ENCODE peak calls at places on chromosomes 7 and 10, in four cellular contexts. N, K, V and P are unnamed samples.

GRCh38 chr10:58698777-58699356 is 186.2 kb downstream of the BICC1 start:
- DNase-seq in N (no peak), K (peak), V (no peak), P (no peak)

GRCh38 chr10:95561200-95562177 is at the start of gene SORBS1:
- DNase-seq in K (peak), V (peak), N (peak), P (peak)

GRCh38 chr10:116663342-116663741 is 42.6 kb downstream of the PNLIPRP2 start:
- DNase-seq in V (no peak), N (no peak), K (no peak), P (no peak)

GRCh38 chr10:101385866-101386658 is 32.1 kb downstream of the BTRC start:
- DNase-seq in N (no peak), K (no peak), V (no peak), P (peak)

GRCh38 chr7:12771378-12771877 is 84.0 kb downstream of the ARL4A start:
- DNase-seq in N (no peak), V (no peak), K (peak), P (peak)

GRCh38 chr10:126851414-126851813 is 53.8 kb upstream of the DOCK1 start:
- DNase-seq in K (no peak), N (no peak), V (no peak), P (no peak)

GRCh38 chr10:89233033-89233432 is 18.5 kb downstream of the LIPA start:
- DNase-seq in K (no peak), V (no peak), N (no peak), P (no peak)

GRCh38 chr10:74117738-74118137 is 32.9 kb downstream of the AP3M1 start:
- DNase-seq in K (no peak), N (no peak), V (no peak), P (no peak)

GRCh38 chr7:155269766-155270585 is 27.7 kb upstream of the INSIG1 start:
- DNase-seq in V (no peak), N (no peak), K (no peak), P (peak)